ENCODE peak calls at places on chromosome 9, in five cellular contexts. N is Kasumi-1; W is cerebellar cortex; Q is NCI-H1417; K is stimulated activated CD4-positive, alpha-beta T cell treated with anti-CD3 and anti-CD28 coated beads, Interleukin-15, amount 100 ng/mL, for 24 hours. M is an unnamed sample.

GRCh38 chr9:101311759-101312420 is 72.9 kb downstream of the BAAT start:
- DNase-seq in N (peak), K (no peak), W (peak), Q (peak), M (no peak)

GRCh38 chr9:107750741-107751521 is 261.4 kb upstream of the KLF4 start:
- DNase-seq in K (no peak), N (no peak), W (peak), Q (no peak), M (peak)

GRCh38 chr9:93668261-93668871 is 92.0 kb downstream of the PHF2 start:
- DNase-seq in Q (no peak), W (no peak), N (no peak), K (no peak), M (peak)

GRCh38 chr9:134268308-134268724 is 57.9 kb upstream of the RXRA start:
- DNase-seq in N (no peak), K (no peak), W (no peak), Q (no peak), M (no peak)

GRCh38 chr9:15133488-15133887 is 173.5 kb downstream of the TTC39B start:
- DNase-seq in Q (no peak), K (no peak), W (no peak), N (no peak), M (no peak)

GRCh38 chr9:95874989-95875304 is 544 bp upstream of the ERCC6L2 start:
- DNase-seq in K (peak), Q (peak), W (peak), N (peak), M (peak)

GRCh38 chr9:84054341-84055010 is 73.9 kb downstream of the RMI1 start:
- DNase-seq in W (no peak), Q (no peak), N (no peak), K (no peak), M (no peak)

GRCh38 chr9:33151007-33151557 is 16.1 kb downstream of the B4GALT1 start:
- DNase-seq in W (no peak), N (peak), Q (no peak), K (no peak), M (no peak)

GRCh38 chr9:34500623-34501267 is 22.0 kb downstream of the ENHO start:
- DNase-seq in Q (peak), W (peak), N (peak), K (peak), M (no peak)

GRCh38 chr9:90898229-90898628 is 96.6 kb downstream of the SYK start:
- DNase-seq in N (no peak), Q (no peak), W (no peak), K (no peak), M (no peak)

GRCh38 chr9:135504262-135505229 is 4.1 kb downstream of the MRPS2 start:
- DNase-seq in K (peak), W (peak), Q (peak), N (peak), M (peak)

GRCh38 chr9:73269430-73270101 is 117.9 kb downstream of the ANXA1 start:
- DNase-seq in Q (no peak), N (no peak), K (no peak), W (peak), M (no peak)

GRCh38 chr9:109440797-109441287 is 57.3 kb downstream of the PTPN3 start:
- DNase-seq in Q (peak), K (peak), N (peak), W (peak), M (no peak)

GRCh38 chr9:68709291-68709970 is 4.4 kb downstream of the PIP5K1B start:
- DNase-seq in K (no peak), W (no peak), N (no peak), Q (no peak), M (no peak)

GRCh38 chr9:20315672-20316071 is 306.6 kb downstream of the MLLT3 start:
- DNase-seq in W (no peak), Q (no peak), K (peak), N (no peak), M (no peak)

GRCh38 chr9:78261403-78262001 is 25.6 kb downstream of the CEP78 start:
- DNase-seq in K (no peak), W (peak), N (peak), Q (no peak), M (no peak)

GRCh38 chr9:29393064-29393463 is 1819.8 kb upstream of the C9orf72 start:
- DNase-seq in Q (no peak), K (no peak), W (no peak), N (peak), M (no peak)

GRCh38 chr9:88593537-88594185 is 58.7 kb downstream of the NXNL2 start:
- DNase-seq in K (peak), W (peak), Q (peak), N (peak), M (no peak)

GRCh38 chr9:137828527-137829259 is 48.9 kb upstream of the CACNA1B start:
- DNase-seq in Q (peak), W (peak), K (peak), N (no peak), M (no peak)

GRCh38 chr9:124778575-124779367 is 1.8 kb downstream of the OLFML2A start:
- DNase-seq in N (no peak), Q (no peak), W (no peak), K (no peak), M (peak)

GRCh38 chr9:3698531-3698930 is 172.7 kb upstream of the RFX3 start:
- DNase-seq in W (no peak), K (no peak), N (no peak), Q (no peak), M (no peak)

GRCh38 chr9:100111235-100111634 is 12.2 kb downstream of the INVS start:
- DNase-seq in Q (no peak), N (peak), K (no peak), W (peak), M (peak)

GRCh38 chr9:30116673-30117217 is 2267.7 kb upstream of the ACO1 start:
- DNase-seq in Q (no peak), W (no peak), K (no peak), N (no peak), M (no peak)